ENCODE peak calls at places on chromosomes 6 and 20, in five cellular contexts. R, J, K, B and Q are unnamed samples.

GRCh38 chr20:39381598-39381997 is 419.5 kb downstream of the DHX35 start:
- DNase-seq in B (no peak), J (no peak), K (no peak), R (no peak), Q (no peak)

GRCh38 chr6:31113861-31114539 is 600 bp upstream of the PSORS1C1 start:
- DNase-seq in B (no peak), J (no peak), K (no peak), R (no peak), Q (no peak)

GRCh38 chr20:23497458-23498026 is 6.6 kb downstream of the CST8 start:
- DNase-seq in B (no peak), K (no peak), J (no peak), R (no peak), Q (no peak)

GRCh38 chr6:36414481-36414880 is 27.0 kb upstream of the ETV7 start:
- DNase-seq in J (no peak), B (no peak), R (no peak), K (peak; percentile 7), Q (no peak)

GRCh38 chr6:148273962-148274752 is 68.5 kb upstream of the SASH1 start:
- DNase-seq in B (no peak), J (no peak), K (no peak), R (no peak), Q (no peak)

GRCh38 chr20:17504898-17505663 is 26.1 kb downstream of the BFSP1 start:
- DNase-seq in B (peak; percentile 64), J (peak; percentile 24), R (peak; percentile 72), K (peak; percentile 53), Q (peak; percentile 86)

GRCh38 chr6:108872001-108872974 is 24.1 kb downstream of the ARMC2 start:
- DNase-seq in B (no peak), J (no peak), K (no peak), R (no peak), Q (no peak)

GRCh38 chr6:110421749-110422443 is 6.5 kb upstream of the DDO start:
- DNase-seq in K (no peak), B (no peak), R (no peak), J (no peak), Q (peak; percentile 95)

GRCh38 chr20:40325006-40325563 is 364.0 kb downstream of the MAFB start:
- DNase-seq in K (no peak), B (no peak), J (no peak), R (no peak), Q (peak; percentile 48)

GRCh38 chr6:99746261-99746895 is 139.7 kb downstream of the PRDM13 start:
- DNase-seq in B (peak; percentile 48), R (peak; percentile 81), K (peak; percentile 72), J (peak; percentile 43), Q (peak; percentile 84)

GRCh38 chr6:43243649-43244321 is 504 bp downstream of the TTBK1 start:
- DNase-seq in B (no peak), J (no peak), K (no peak), R (no peak), Q (no peak)

GRCh38 chr20:667351-668034 is 8.1 kb downstream of the SCRT2 start:
- DNase-seq in K (peak; percentile 69), J (peak; percentile 67), R (peak; percentile 46), B (peak; percentile 48), Q (peak; percentile 73)

GRCh38 chr6:126017668-126018067 is 31.3 kb downstream of the TRMT11 start:
- DNase-seq in K (no peak), B (no peak), R (no peak), J (no peak), Q (no peak)

GRCh38 chr6:31300797-31301196 is 28.9 kb upstream of the HLA-C start:
- DNase-seq in B (no peak), J (no peak), R (no peak), K (no peak), Q (no peak)

GRCh38 chr6:113558966-113559365 is 298.2 kb upstream of the MARCKS start:
- DNase-seq in K (no peak), B (no peak), R (peak; percentile 62), J (no peak), Q (no peak)

GRCh38 chr6:14272111-14273085 is 154.8 kb downstream of the CD83 start:
- DNase-seq in R (no peak), K (peak; percentile 52), J (no peak), B (no peak), Q (peak; percentile 26)

GRCh38 chr20:47038581-47039560 is 144.2 kb downstream of the EYA2 start:
- DNase-seq in B (no peak), J (no peak), K (no peak), R (no peak), Q (peak; percentile 31)

GRCh38 chr6:162726997-162727346 is 594 bp downstream of the PRKN start:
- DNase-seq in K (no peak), R (no peak), J (no peak), B (no peak), Q (peak; percentile 34)

GRCh38 chr6:140475086-140475485 is 1100.6 kb upstream of the CITED2 start:
- DNase-seq in B (no peak), R (no peak), K (no peak), J (no peak), Q (no peak)

GRCh38 chr6:51569594-51569993 is 517.8 kb downstream of the PKHD1 start:
- DNase-seq in K (no peak), J (no peak), R (no peak), B (no peak), Q (peak; percentile 2)
- TF ChIP-seq CTCF in K (no peak), J (no peak), R (no peak), B (no peak), Q (no peak)

GRCh38 chr6:17098538-17098937 is 3.3 kb upstream of the STMND1 start:
- DNase-seq in J (no peak), K (no peak), R (no peak), B (no peak), Q (no peak)
- TF ChIP-seq MAX in J (no peak), K (no peak), R (no peak), B (no peak), Q (no peak)

DNA sequence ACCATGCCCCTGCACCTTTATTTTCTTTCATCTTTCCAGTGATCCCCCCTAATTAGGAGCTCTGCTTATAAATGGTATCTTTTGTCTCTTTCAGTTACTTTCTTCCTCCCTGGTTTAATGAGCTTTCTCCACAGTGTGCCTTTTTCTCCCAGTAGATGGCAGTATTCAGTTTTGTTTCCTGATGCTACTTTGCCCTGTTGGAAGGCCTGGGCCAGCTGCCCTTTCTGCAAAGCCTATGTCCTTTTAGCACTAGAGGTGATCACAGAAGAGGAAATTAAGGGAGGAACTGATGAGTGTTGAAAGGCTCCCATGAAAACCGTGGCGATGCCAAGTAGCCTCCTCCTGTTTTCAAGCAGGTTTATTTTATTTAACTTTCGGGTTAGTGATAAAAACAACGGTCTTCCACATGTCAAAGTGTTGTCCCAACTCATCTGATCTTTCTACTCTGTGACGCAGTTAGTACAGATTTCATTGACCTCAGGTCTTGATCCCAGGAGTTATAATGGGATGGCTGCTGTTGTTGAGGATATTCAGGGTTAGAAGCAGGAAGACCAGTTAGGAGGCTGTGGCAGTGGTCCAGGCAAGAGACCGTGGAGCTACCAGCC is 184.2 kb upstream of the BMP2 start:
- DNase-seq in K (peak; percentile 45), J (peak; percentile 6), R (peak; percentile 78), B (peak; percentile 61), Q (peak; percentile 92)
- TF ChIP-seq MYC in K (no peak), J (no peak), R (no peak), B (no peak), Q (no peak)

GRCh38 chr20:36141310-36141709 is 13.2 kb upstream of the EPB41L1 start:
- DNase-seq in R (no peak), K (no peak), B (no peak), J (no peak), Q (no peak)
- TF ChIP-seq CTCF in R (peak; percentile 3), K (peak; percentile 8), B (peak; percentile 55), J (peak; percentile 21), Q (peak; percentile 23)

GRCh38 chr6:105346052-105346451 is 56.8 kb downstream of the PREP start:
- DNase-seq in K (peak; percentile 8), J (no peak), R (no peak), B (peak; percentile 41), Q (no peak)
- TF ChIP-seq MAX in K (no peak), J (no peak), R (no peak), B (no peak), Q (no peak)

GRCh38 chr20:12453711-12454110 is 536.0 kb downstream of the BTBD3 start:
- DNase-seq in K (no peak), B (no peak), J (no peak), R (no peak), Q (no peak)
- TF ChIP-seq MYC in K (no peak), B (no peak), J (no peak), R (no peak), Q (no peak)

GRCh38 chr20:49825521-49826033 is 12.9 kb downstream of the SLC9A8 start:
- DNase-seq in B (peak; percentile 51), K (no peak), R (no peak), J (no peak), Q (no peak)
- TF ChIP-seq CTCF in B (peak; percentile 81), K (peak; percentile 5), R (no peak), J (peak; percentile 3), Q (no peak)